ENCODE peak calls at places on chromosomes 13 and 19, in five cellular contexts. F is HepG2, C is K562, E is HCT116, L is gastrocnemius medialis. H is an unnamed sample. For H3K4me1, the result is how much of the 10 kb centered on the place peaks cover.

GRCh38 chr13:51261610-51262249 is 39.5 kb downstream of the FAM124A start:
- ATAC-seq in F (no peak), L (no peak), E (no peak), C (no peak), H (no peak)

GRCh38 chr13:84481958-84482357 is 599.7 kb upstream of the SLITRK1 start:
- ATAC-seq in L (no peak), E (no peak), F (no peak), C (no peak), H (no peak)

GRCh38 chr19:43575955-43576451 is 402 bp downstream of the PINLYP start:
- ATAC-seq in F (no peak), C (no peak), E (peak), L (no peak), H (peak)

GRCh38 chr13:52651880-52652169 is 811 bp upstream of the SUGT1 start:
- ATAC-seq in E (peak), C (peak), L (peak), F (peak), H (peak)

GRCh38 chr13:73687087-73687486 is 447.1 kb downstream of the KLF12 start:
- ATAC-seq in L (no peak), F (no peak), E (no peak), C (no peak), H (no peak)

GRCh38 chr19:54333586-54334298 is 5.2 kb downstream of the LILRA4 start:
- ATAC-seq in E (no peak), C (no peak), L (no peak), F (no peak), H (no peak)

GRCh38 chr13:51721485-51721884 is 82.5 kb downstream of the DHRS12 start:
- ATAC-seq in C (no peak), F (no peak), E (no peak), L (peak), H (peak)

GRCh38 chr13:57653229-57653994 is 21.9 kb downstream of the PCDH17 start:
- ATAC-seq in F (peak), E (no peak), C (no peak), L (no peak), H (no peak)

GRCh38 chr13:49779721-49780120 is 12.8 kb downstream of the KPNA3 start:
- ATAC-seq in C (no peak), F (no peak), E (no peak), L (no peak), H (no peak)

GRCh38 chr19:39415111-39416046 is 2.9 kb downstream of the PLEKHG2 start:
- ATAC-seq in L (no peak), F (no peak), E (no peak), C (no peak), H (no peak)

DNA sequence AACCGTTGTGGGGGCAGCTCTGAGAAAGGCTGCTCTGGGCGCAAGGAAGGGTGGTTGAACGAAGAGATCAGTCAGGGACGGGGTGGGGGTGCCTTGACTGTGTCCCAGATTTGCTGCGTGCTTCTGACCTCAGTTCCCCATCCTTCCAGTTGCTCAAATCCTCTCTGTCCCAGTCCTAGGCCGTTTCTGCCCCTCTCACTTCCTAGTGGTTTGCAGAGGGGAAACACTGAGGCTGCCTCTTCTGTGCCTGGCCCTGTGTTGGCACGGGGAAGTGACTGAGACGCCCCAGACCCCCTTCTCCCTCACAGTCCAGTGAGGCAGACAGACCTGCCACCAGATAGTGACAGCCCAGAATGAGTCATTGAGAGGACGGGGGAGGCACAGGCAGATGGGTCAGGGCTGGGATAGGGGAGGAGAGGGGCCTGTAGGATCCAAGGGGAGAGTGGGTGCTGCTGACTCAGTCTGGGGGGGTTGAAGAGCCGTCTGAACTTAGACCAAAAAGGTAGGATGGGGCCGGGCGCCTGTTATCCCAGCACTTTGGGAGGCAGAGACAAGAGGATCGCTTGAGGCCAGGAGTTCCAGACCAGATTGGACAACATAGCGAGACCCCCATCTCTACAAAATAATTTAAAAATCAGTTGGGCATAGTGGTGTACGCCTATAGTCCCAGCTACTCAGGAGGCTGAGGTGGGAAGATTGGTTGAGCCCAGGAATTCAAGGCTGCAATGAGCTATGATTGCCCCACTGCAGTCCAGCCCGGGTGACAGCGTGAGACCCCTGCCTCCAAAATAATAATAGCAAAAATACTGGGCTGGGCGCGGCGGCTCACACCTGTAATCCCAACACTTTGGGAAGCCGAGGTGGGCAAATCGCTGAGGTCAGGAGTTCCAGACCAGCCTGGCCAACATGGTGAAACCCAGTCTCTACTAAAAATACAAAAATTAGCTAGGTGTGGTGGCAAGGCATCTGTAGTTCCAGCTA is 26.4 kb downstream of the NUMBL start:
- ATAC-seq in F (peak), C (peak), E (no peak), L (no peak), H (peak)
- TF ChIP-seq POLR2A in F (no peak), C (peak), E (no peak), L (no peak), H (no peak)

GRCh38 chr19:52453324-52454094 is at the start of gene ZNF578:
- ATAC-seq in L (no peak), C (peak), E (no peak), F (no peak), H (peak)

GRCh38 chr19:52451241-52451640 is 2.1 kb upstream of the ZNF578 start:
- ATAC-seq in E (no peak), C (no peak), F (no peak), L (no peak), H (no peak)
- H3K4me1 ChIP-seq in E (under half), C (under half), F (under half), L (under half), H (under half)

GRCh38 chr19:42330521-42330835 is 5.0 kb downstream of the MEGF8 start:
- ATAC-seq in F (no peak), C (no peak), E (no peak), L (no peak), H (no peak)
- TF ChIP-seq POLR2A in F (no peak), C (no peak), E (no peak), L (no peak), H (no peak)

GRCh38 chr13:79490846-79491245 is 9.9 kb downstream of the NDFIP2 start:
- ATAC-seq in C (no peak), L (no peak), E (no peak), F (no peak), H (no peak)

GRCh38 chr13:79491715-79492114 is 10.8 kb downstream of the NDFIP2 start:
- ATAC-seq in L (no peak), F (no peak), E (no peak), C (no peak), H (no peak)

GRCh38 chr13:79492313-79492798 is 11.4 kb downstream of the NDFIP2 start:
- ATAC-seq in C (peak), E (no peak), F (no peak), L (no peak), H (no peak)

GRCh38 chr13:79492918-79493594 is 12.1 kb downstream of the NDFIP2 start:
- ATAC-seq in L (no peak), C (no peak), E (no peak), F (no peak), H (no peak)

GRCh38 chr13:79490326-79490725 is 9.4 kb downstream of the NDFIP2 start:
- ATAC-seq in C (no peak), F (no peak), E (no peak), L (no peak), H (no peak)
- H3K4me1 ChIP-seq in C (under half), F (under half), E (under half), L (under half), H (under half)

DNA sequence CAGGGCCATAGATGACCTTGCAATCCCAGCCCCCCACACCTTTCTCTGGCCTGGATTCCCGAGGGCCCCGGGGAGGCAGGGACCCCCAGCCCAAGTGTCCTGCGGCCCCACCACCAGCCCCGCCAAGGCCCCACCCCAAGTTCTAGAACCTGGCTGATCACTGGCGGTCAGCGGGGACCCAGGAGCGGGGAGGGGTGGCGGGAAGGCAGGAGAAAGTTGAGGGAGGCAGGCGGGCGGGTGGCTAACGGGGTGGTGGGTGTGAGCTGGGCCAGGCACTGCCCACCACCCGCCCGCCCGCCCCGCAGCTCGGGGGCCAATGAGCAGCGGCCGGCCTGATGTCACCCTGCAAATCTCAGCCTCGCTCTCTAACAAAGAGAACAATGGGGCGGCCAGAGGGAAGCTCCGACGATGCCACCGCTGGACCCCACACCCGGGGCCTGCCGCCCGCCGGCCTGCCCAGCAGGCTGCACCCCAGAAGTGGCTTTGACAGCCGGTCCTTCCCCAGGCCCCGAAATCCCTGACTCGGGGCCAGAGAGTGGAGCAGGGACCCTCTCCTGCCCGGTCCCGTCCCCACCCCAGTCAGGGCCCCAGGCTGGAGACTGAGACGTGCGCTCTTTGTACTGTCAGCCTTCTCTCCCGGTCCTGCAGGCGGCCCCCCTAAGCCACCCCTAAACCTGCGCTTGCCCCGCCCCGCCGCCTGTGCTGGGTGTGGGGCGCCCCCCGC is 1.6 kb downstream of the MEX3D start:
- ATAC-seq in E (peak), F (peak), L (no peak), C (peak), H (peak)
- TF ChIP-seq POLR2A in E (no peak), F (no peak), L (no peak), C (no peak), H (peak)

GRCh38 chr19:44607049-44607448 is 6.3 kb upstream of the IGSF23 start:
- ATAC-seq in C (no peak), F (no peak), L (peak), E (no peak), H (peak)
- H3K4me1 ChIP-seq in C (under half), F (half or more), L (under half), E (under half), H (under half)

DNA sequence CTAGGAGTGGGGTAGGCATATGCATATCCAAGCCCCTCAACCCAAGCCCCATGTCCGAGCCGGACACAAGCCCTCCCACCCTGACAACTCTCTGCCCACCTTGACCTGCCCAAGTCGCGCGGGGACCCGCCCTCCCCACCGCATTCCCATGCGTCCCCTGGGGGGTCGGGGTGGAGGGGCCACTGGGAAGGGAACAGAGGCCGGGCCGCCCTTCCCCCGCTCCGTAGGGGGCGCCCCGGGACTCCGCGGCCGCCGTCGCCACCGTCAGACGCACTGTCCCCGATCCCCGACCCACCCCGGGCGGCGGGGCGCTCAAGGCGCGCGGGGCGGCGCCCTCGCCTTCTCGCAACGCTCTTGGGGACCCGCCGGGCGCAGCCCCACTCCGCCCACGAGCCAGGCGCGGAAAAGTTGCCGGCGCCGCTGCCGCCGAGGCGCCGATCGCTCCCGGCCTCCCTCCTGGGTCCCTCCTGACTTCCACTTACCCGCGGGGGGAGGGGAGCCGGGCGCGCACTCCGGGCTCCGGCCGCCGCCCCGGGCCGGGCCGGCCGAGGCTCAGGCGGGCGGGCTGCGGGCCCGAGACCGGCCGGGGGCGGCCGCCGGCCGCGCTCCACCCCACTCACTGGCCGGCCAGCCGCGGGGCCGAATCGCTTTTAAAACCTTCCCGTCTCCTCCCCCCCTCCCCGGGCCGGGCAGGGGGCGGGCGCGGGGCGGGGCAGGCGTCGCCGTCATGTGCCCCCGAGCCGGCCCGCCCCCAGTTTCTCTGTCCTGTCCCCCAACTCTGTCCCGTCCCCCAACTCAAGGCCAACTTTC is 34.4 kb upstream of the NANOS3 start:
- ATAC-seq in F (peak), C (peak), L (peak), E (peak), H (peak)
- TF ChIP-seq POLR2A in F (peak), C (no peak), L (peak), E (peak), H (peak)

DNA sequence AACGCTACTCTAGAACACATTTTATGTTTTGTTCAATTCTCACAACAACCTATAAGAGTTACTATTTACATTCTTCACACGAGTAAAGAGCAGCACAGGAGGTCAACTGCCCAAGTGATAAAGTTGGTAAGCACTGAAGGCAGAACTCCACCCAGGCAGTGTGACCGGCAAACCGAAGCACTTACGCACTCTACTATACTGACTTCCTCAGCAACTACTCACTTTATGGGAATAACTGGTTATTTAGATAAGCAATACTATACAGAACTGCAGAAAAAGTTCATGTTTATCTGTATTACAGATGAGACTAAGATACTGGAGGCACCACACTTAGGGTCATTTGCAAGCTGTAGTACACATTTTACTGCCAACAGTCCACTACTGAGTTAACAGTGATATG is 28.8 kb downstream of the FOXO1 start:
- ATAC-seq in L (no peak), C (no peak), F (peak), E (no peak), H (no peak)
- H3K4me1 ChIP-seq in L (half or more), C (under half), F (under half), E (under half), H (half or more)

DNA sequence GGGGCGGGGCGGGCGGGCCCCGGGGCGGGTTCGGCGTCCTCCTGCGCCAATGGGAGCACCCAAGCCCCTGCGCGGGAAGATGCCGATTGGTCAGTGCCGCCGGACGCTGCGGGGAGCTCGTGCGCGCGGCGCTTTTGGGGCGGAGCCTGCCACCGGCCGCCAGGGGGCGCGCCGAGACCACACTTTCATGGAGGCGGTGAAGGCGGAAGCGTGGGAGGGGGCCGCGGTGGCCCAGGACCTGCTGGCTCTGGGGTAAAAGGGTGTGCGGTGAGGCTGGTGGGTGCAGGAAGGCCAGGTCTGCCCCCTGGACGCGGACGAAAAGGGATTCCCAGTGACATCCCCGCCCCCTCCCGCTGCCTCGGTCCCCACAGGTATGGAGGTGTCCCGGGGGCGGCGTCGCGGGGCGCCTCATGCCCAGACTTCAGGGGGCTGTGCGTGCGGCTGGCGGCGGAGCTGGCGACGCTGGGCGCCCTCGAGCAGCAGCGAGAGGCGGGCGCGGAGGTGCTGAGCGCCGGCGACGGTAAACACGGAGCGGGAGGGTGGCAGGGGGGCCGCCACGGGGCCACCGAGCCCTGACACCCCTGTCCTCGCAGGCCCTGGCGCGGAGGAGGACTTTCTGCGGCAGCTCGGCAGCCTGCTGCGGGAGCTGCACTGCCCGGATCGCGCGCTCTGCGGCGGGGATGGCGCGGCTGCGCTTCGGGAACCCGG is at the start of gene FAM98C:
- ATAC-seq in F (peak), L (peak), E (peak), C (peak), H (peak)
- TF ChIP-seq POLR2A in F (peak), L (peak), E (no peak), C (peak), H (no peak)

GRCh38 chr13:22064854-22065646 is 394.2 kb downstream of the FGF9 start:
- ATAC-seq in C (no peak), L (no peak), F (no peak), E (no peak), H (no peak)
- H3K4me1 ChIP-seq in C (under half), L (under half), F (under half), E (under half), H (under half)

H was measured in gastroesophageal sphincter.